ENCODE peak calls at places on chromosomes 3 and 15, in seven cellular contexts. One of them, this sample, is unnamed.
A peak's percentile ranks its signal among the peaks of the same experiment; 100 is the strongest.

GRCh38 chr15:63236272-63236671 is 41.1 kb upstream of the APH1B start:
- DNase-seq in endothelial cell of umbilical vein: peak; percentile 67
- DNase-seq in testis: no peak
- DNase-seq in lower lobe of right lung: no peak
- DNase-seq in brain microvascular endothelial cell: peak; percentile 79
- DNase-seq in breast epithelium: no peak
- DNase-seq in H1: no peak
- DNase-seq in this sample: no peak

GRCh38 chr15:71753346-71753745 is 57.0 kb upstream of the NR2E3 start:
- DNase-seq in endothelial cell of umbilical vein: peak; percentile 8
- DNase-seq in testis: no peak
- DNase-seq in lower lobe of right lung: no peak
- DNase-seq in brain microvascular endothelial cell: peak; percentile 9
- DNase-seq in breast epithelium: no peak
- DNase-seq in H1: no peak
- DNase-seq in this sample: no peak

GRCh38 chr3:56980798-56981390 is 79.6 kb upstream of the SPATA12 start:
- DNase-seq in endothelial cell of umbilical vein: peak; percentile 95
- DNase-seq in testis: no peak
- DNase-seq in lower lobe of right lung: no peak
- DNase-seq in brain microvascular endothelial cell: peak; percentile 99
- DNase-seq in breast epithelium: no peak
- DNase-seq in H1: no peak
- DNase-seq in this sample: peak; percentile 33

GRCh38 chr15:66359740-66360139 is 3.3 kb upstream of the TIPIN start:
- DNase-seq in endothelial cell of umbilical vein: no peak
- DNase-seq in testis: no peak
- DNase-seq in lower lobe of right lung: no peak
- DNase-seq in brain microvascular endothelial cell: no peak
- DNase-seq in breast epithelium: no peak
- DNase-seq in H1: no peak
- DNase-seq in this sample: no peak

GRCh38 chr15:34679326-34679725 is 75.5 kb downstream of the GJD2 start:
- DNase-seq in endothelial cell of umbilical vein: no peak
- DNase-seq in testis: no peak
- DNase-seq in lower lobe of right lung: no peak
- DNase-seq in brain microvascular endothelial cell: no peak
- DNase-seq in breast epithelium: no peak
- DNase-seq in H1: no peak
- DNase-seq in this sample: no peak

GRCh38 chr3:140630866-140631265 is 47.0 kb upstream of the TRIM42 start:
- DNase-seq in endothelial cell of umbilical vein: no peak
- DNase-seq in testis: no peak
- DNase-seq in lower lobe of right lung: no peak
- DNase-seq in brain microvascular endothelial cell: peak; percentile 41
- DNase-seq in breast epithelium: no peak
- DNase-seq in H1: no peak
- DNase-seq in this sample: no peak

GRCh38 chr15:75745305-75745704 is 32.7 kb upstream of the CSPG4 start:
- DNase-seq in endothelial cell of umbilical vein: no peak
- DNase-seq in testis: no peak
- DNase-seq in lower lobe of right lung: no peak
- DNase-seq in brain microvascular endothelial cell: no peak
- DNase-seq in breast epithelium: no peak
- DNase-seq in H1: no peak
- DNase-seq in this sample: no peak

GRCh38 chr15:77387355-77388105 is 32.4 kb downstream of the PEAK1 start:
- DNase-seq in endothelial cell of umbilical vein: no peak
- DNase-seq in testis: no peak
- DNase-seq in lower lobe of right lung: no peak
- DNase-seq in brain microvascular endothelial cell: no peak
- DNase-seq in breast epithelium: no peak
- DNase-seq in H1: no peak
- DNase-seq in this sample: no peak

GRCh38 chr3:58013973-58014649 is 5.9 kb downstream of the FLNB start:
- DNase-seq in endothelial cell of umbilical vein: peak; percentile 58
- DNase-seq in testis: peak; percentile 61
- DNase-seq in lower lobe of right lung: no peak
- DNase-seq in brain microvascular endothelial cell: peak; percentile 73
- DNase-seq in breast epithelium: no peak
- DNase-seq in H1: no peak
- DNase-seq in this sample: no peak

GRCh38 chr3:174620138-174620537 is 239.0 kb upstream of the NAALADL2 start:
- DNase-seq in endothelial cell of umbilical vein: peak; percentile 6
- DNase-seq in testis: no peak
- DNase-seq in lower lobe of right lung: no peak
- DNase-seq in brain microvascular endothelial cell: no peak
- DNase-seq in breast epithelium: no peak
- DNase-seq in H1: no peak
- DNase-seq in this sample: no peak

GRCh38 chr3:6781103-6781502 is 79.8 kb upstream of the GRM7 start:
- DNase-seq in endothelial cell of umbilical vein: no peak
- DNase-seq in testis: no peak
- DNase-seq in lower lobe of right lung: no peak
- DNase-seq in brain microvascular endothelial cell: no peak
- DNase-seq in breast epithelium: no peak
- DNase-seq in H1: no peak
- DNase-seq in this sample: no peak

GRCh38 chr3:58560771-58561311 is 16.4 kb downstream of the FAM107A start:
- DNase-seq in endothelial cell of umbilical vein: peak; percentile 91
- DNase-seq in testis: peak; percentile 30
- DNase-seq in lower lobe of right lung: no peak
- DNase-seq in brain microvascular endothelial cell: peak; percentile 95
- DNase-seq in breast epithelium: no peak
- DNase-seq in H1: peak; percentile 78
- DNase-seq in this sample: no peak

GRCh38 chr3:69161587-69162196 is 39.3 kb upstream of the LMOD3 start:
- DNase-seq in endothelial cell of umbilical vein: peak; percentile 65
- DNase-seq in testis: peak; percentile 45
- DNase-seq in lower lobe of right lung: no peak
- DNase-seq in brain microvascular endothelial cell: peak; percentile 51
- DNase-seq in breast epithelium: no peak
- DNase-seq in H1: no peak
- DNase-seq in this sample: peak; percentile 13

GRCh38 chr3:158379517-158379916 is 191.5 kb upstream of the MLF1 start:
- DNase-seq in endothelial cell of umbilical vein: no peak
- DNase-seq in testis: no peak
- DNase-seq in lower lobe of right lung: no peak
- DNase-seq in brain microvascular endothelial cell: no peak
- DNase-seq in breast epithelium: no peak
- DNase-seq in H1: no peak
- DNase-seq in this sample: no peak

GRCh38 chr15:74531144-74531811 is 9.7 kb upstream of the ARID3B start:
- DNase-seq in endothelial cell of umbilical vein: no peak
- DNase-seq in testis: no peak
- DNase-seq in lower lobe of right lung: no peak
- DNase-seq in brain microvascular endothelial cell: peak; percentile 98
- DNase-seq in breast epithelium: no peak
- DNase-seq in H1: peak; percentile 55
- DNase-seq in this sample: no peak

GRCh38 chr15:94848054-94848453 is 616.7 kb downstream of the MCTP2 start:
- DNase-seq in endothelial cell of umbilical vein: no peak
- DNase-seq in testis: no peak
- DNase-seq in lower lobe of right lung: no peak
- DNase-seq in brain microvascular endothelial cell: no peak
- DNase-seq in breast epithelium: no peak
- DNase-seq in H1: no peak
- DNase-seq in this sample: no peak

GRCh38 chr3:39146611-39147373 is 6.6 kb downstream of the CSRNP1 start:
- DNase-seq in endothelial cell of umbilical vein: peak; percentile 95
- DNase-seq in testis: peak; percentile 64
- DNase-seq in lower lobe of right lung: peak; percentile 81
- DNase-seq in brain microvascular endothelial cell: peak; percentile 99
- DNase-seq in breast epithelium: peak; percentile 74
- DNase-seq in H1: no peak
- DNase-seq in this sample: peak; percentile 75

GRCh38 chr3:50521572-50521971 is 18.1 kb upstream of the CACNA2D2 start:
- DNase-seq in endothelial cell of umbilical vein: no peak
- DNase-seq in testis: no peak
- DNase-seq in lower lobe of right lung: no peak
- DNase-seq in brain microvascular endothelial cell: no peak
- DNase-seq in breast epithelium: no peak
- DNase-seq in H1: no peak
- DNase-seq in this sample: no peak

GRCh38 chr3:45730409-45731154 is 41.4 kb downstream of the SACM1L start:
- DNase-seq in endothelial cell of umbilical vein: no peak
- DNase-seq in testis: no peak
- DNase-seq in lower lobe of right lung: no peak
- DNase-seq in brain microvascular endothelial cell: no peak
- DNase-seq in breast epithelium: no peak
- DNase-seq in H1: no peak
- DNase-seq in this sample: no peak
- H3K36me3 ChIP-seq in endothelial cell of umbilical vein: peaks cover 4% of the 10 kb centered on the region
- H3K36me3 ChIP-seq in testis: no peaks in the 10 kb centered on the region
- H3K36me3 ChIP-seq in lower lobe of right lung: peaks cover 82% of the 10 kb centered on the region
- H3K36me3 ChIP-seq in brain microvascular endothelial cell: peaks cover 26% of the 10 kb centered on the region
- H3K36me3 ChIP-seq in breast epithelium: peaks cover 12% of the 10 kb centered on the region
- H3K36me3 ChIP-seq in H1: peaks cover 32% of the 10 kb centered on the region
- H3K36me3 ChIP-seq in this sample: peaks cover 71% of the 10 kb centered on the region

GRCh38 chr15:72766025-72766424 is 17.5 kb downstream of the ADPGK start:
- DNase-seq in endothelial cell of umbilical vein: no peak
- DNase-seq in testis: no peak
- DNase-seq in lower lobe of right lung: no peak
- DNase-seq in brain microvascular endothelial cell: no peak
- DNase-seq in breast epithelium: no peak
- DNase-seq in H1: no peak
- DNase-seq in this sample: no peak
- H3K36me3 ChIP-seq in endothelial cell of umbilical vein: no peaks in the 10 kb centered on the region
- H3K36me3 ChIP-seq in testis: no peaks in the 10 kb centered on the region
- H3K36me3 ChIP-seq in lower lobe of right lung: peaks cover 95% of the 10 kb centered on the region
- H3K36me3 ChIP-seq in brain microvascular endothelial cell: peaks cover 12% of the 10 kb centered on the region
- H3K36me3 ChIP-seq in breast epithelium: peaks cover 9% of the 10 kb centered on the region
- H3K36me3 ChIP-seq in H1: no peaks in the 10 kb centered on the region
- H3K36me3 ChIP-seq in this sample: peaks cover 71% of the 10 kb centered on the region

GRCh38 chr15:48642795-48643194 is 2.7 kb downstream of the FBN1 start:
- DNase-seq in endothelial cell of umbilical vein: no peak
- DNase-seq in testis: no peak
- DNase-seq in lower lobe of right lung: no peak
- DNase-seq in brain microvascular endothelial cell: no peak
- DNase-seq in breast epithelium: no peak
- DNase-seq in H1: no peak
- DNase-seq in this sample: no peak

GRCh38 chr15:48641416-48641815 is 4.1 kb downstream of the FBN1 start:
- DNase-seq in endothelial cell of umbilical vein: peak; percentile 64
- DNase-seq in testis: peak; percentile 36
- DNase-seq in lower lobe of right lung: no peak
- DNase-seq in brain microvascular endothelial cell: no peak
- DNase-seq in breast epithelium: no peak
- DNase-seq in H1: no peak
- DNase-seq in this sample: no peak

GRCh38 chr15:48637639-48638038 is 7.9 kb downstream of the FBN1 start:
- DNase-seq in endothelial cell of umbilical vein: no peak
- DNase-seq in testis: no peak
- DNase-seq in lower lobe of right lung: no peak
- DNase-seq in brain microvascular endothelial cell: no peak
- DNase-seq in breast epithelium: no peak
- DNase-seq in H1: no peak
- DNase-seq in this sample: no peak

GRCh38 chr15:48636511-48636910 is 9.0 kb downstream of the FBN1 start:
- DNase-seq in endothelial cell of umbilical vein: no peak
- DNase-seq in testis: no peak
- DNase-seq in lower lobe of right lung: no peak
- DNase-seq in brain microvascular endothelial cell: peak; percentile 85
- DNase-seq in breast epithelium: no peak
- DNase-seq in H1: no peak
- DNase-seq in this sample: no peak

GRCh38 chr15:48638966-48639365 is 6.5 kb downstream of the FBN1 start:
- DNase-seq in endothelial cell of umbilical vein: no peak
- DNase-seq in testis: no peak
- DNase-seq in lower lobe of right lung: no peak
- DNase-seq in brain microvascular endothelial cell: no peak
- DNase-seq in breast epithelium: no peak
- DNase-seq in H1: no peak
- DNase-seq in this sample: no peak
- H3K36me3 ChIP-seq in endothelial cell of umbilical vein: peaks cover 3% of the 10 kb centered on the region
- H3K36me3 ChIP-seq in testis: no peaks in the 10 kb centered on the region
- H3K36me3 ChIP-seq in lower lobe of right lung: no peaks in the 10 kb centered on the region
- H3K36me3 ChIP-seq in brain microvascular endothelial cell: peaks cover 51% of the 10 kb centered on the region
- H3K36me3 ChIP-seq in breast epithelium: no peaks in the 10 kb centered on the region
- H3K36me3 ChIP-seq in H1: no peaks in the 10 kb centered on the region
- H3K36me3 ChIP-seq in this sample: no peaks in the 10 kb centered on the region

DNA sequence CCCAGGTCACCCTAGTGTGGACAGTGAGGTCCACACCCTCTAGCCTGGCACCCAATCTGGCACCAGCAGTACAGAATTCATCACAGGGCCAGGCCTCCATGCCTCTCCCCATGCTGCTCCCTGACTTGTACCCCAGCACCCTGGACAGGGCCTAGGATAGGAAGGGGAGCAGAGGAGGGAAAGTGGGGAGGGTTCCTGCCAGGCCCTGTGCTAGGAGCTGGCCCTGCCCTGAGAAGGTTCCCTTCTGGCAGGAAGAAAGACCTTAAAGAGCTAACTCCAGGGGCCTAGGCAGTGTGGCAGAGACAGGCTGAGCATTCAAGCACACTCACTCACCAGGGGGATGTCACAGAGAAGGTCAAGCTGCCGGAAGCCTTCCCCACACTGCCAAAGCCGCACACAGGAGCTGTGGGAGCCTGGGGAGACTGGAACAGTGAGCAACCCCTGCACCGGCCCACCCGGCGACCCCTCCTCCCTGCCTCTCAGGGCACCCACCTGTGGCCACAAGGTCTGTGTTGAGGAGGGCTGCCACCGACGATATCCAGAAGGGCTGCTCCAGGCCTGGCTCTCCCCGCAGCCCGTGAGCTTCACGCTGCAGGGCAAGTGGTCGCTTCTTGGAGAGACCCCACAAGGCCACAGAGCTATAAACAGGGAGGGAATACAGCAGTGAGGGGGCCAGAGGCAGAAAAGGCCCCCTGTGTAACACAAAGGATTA is 7.4 kb downstream of the RRP9 start:
- DNase-seq in endothelial cell of umbilical vein: no peak
- DNase-seq in testis: peak; percentile 5
- DNase-seq in lower lobe of right lung: no peak
- DNase-seq in brain microvascular endothelial cell: no peak
- DNase-seq in breast epithelium: no peak
- DNase-seq in H1: no peak
- DNase-seq in this sample: no peak
- H3K36me3 ChIP-seq in endothelial cell of umbilical vein: peaks cover 41% of the 10 kb centered on the region
- H3K36me3 ChIP-seq in testis: no peaks in the 10 kb centered on the region
- H3K36me3 ChIP-seq in lower lobe of right lung: peaks cover 67% of the 10 kb centered on the region
- H3K36me3 ChIP-seq in brain microvascular endothelial cell: peaks cover 38% of the 10 kb centered on the region
- H3K36me3 ChIP-seq in breast epithelium: no peaks in the 10 kb centered on the region
- H3K36me3 ChIP-seq in H1: peaks cover 45% of the 10 kb centered on the region
- H3K36me3 ChIP-seq in this sample: peaks cover 55% of the 10 kb centered on the region

GRCh38 chr3:183837894-183838293 is 12.5 kb upstream of the MAP6D1 start:
- DNase-seq in endothelial cell of umbilical vein: no peak
- DNase-seq in testis: no peak
- DNase-seq in lower lobe of right lung: no peak
- DNase-seq in brain microvascular endothelial cell: no peak
- DNase-seq in breast epithelium: no peak
- DNase-seq in H1: no peak
- DNase-seq in this sample: no peak
- H3K36me3 ChIP-seq in endothelial cell of umbilical vein: peaks cover 9% of the 10 kb centered on the region
- H3K36me3 ChIP-seq in testis: no peaks in the 10 kb centered on the region
- H3K36me3 ChIP-seq in lower lobe of right lung: peaks cover 96% of the 10 kb centered on the region
- H3K36me3 ChIP-seq in brain microvascular endothelial cell: peaks cover 35% of the 10 kb centered on the region
- H3K36me3 ChIP-seq in breast epithelium: peaks cover 4% of the 10 kb centered on the region
- H3K36me3 ChIP-seq in H1: peaks cover 20% of the 10 kb centered on the region
- H3K36me3 ChIP-seq in this sample: peaks cover 60% of the 10 kb centered on the region